ENCODE peak calls at places on chromosomes 6 and 20, in seven cellular contexts. B is CD8-positive, alpha-beta memory T cell; L is stomach; F is tibial artery; I is aorta; V is cardiac muscle cell; X is transverse colon. M is an unnamed sample.

GRCh38 chr6:44739163-44739562 is 351.7 kb downstream of the CDC5L start:
- DNase-seq in I (no peak), L (no peak), B (no peak), V (peak; percentile 40), X (no peak), F (no peak), M (no peak)

GRCh38 chr6:148438593-148438992 is 96.0 kb downstream of the SASH1 start:
- DNase-seq in V (peak; percentile 80), B (no peak), X (no peak), I (no peak), F (no peak), L (no peak), M (no peak)

GRCh38 chr6:106510090-106510970 is 119.0 kb downstream of the RTN4IP1 start:
- DNase-seq in V (peak; percentile 61), L (peak; percentile 76), F (no peak), I (peak; percentile 81), X (peak; percentile 86), B (peak; percentile 81), M (no peak)

GRCh38 chr6:124943658-124944057 is 18.6 kb upstream of the RNF217 start:
- DNase-seq in I (no peak), F (no peak), X (no peak), L (no peak), B (no peak), V (peak; percentile 35), M (no peak)

GRCh38 chr6:52493669-52494068 is 73.5 kb downstream of the EFHC1 start:
- DNase-seq in L (no peak), B (no peak), X (no peak), I (no peak), V (no peak), F (no peak), M (no peak)

GRCh38 chr20:7772376-7772775 is 167.9 kb downstream of the HAO1 start:
- DNase-seq in F (no peak), I (no peak), B (no peak), L (no peak), X (no peak), V (peak; percentile 56), M (no peak)

GRCh38 chr20:9375221-9375681 is 139.1 kb upstream of the LAMP5 start:
- DNase-seq in L (no peak), X (no peak), B (no peak), F (no peak), V (no peak), I (no peak), M (no peak)

GRCh38 chr6:17930321-17930993 is 57.0 kb downstream of the KIF13A start:
- DNase-seq in F (no peak), V (peak; percentile 26), I (no peak), B (no peak), X (no peak), L (no peak), M (no peak)

GRCh38 chr6:154343473-154344308 is 12.9 kb downstream of the IPCEF1 start:
- DNase-seq in I (no peak), F (no peak), V (peak; percentile 78), X (peak; percentile 79), B (no peak), L (peak; percentile 81), M (no peak)

GRCh38 chr6:166625356-166625755 is 1.7 kb downstream of the RPS6KA2 start:
- DNase-seq in X (no peak), I (no peak), B (no peak), F (no peak), L (no peak), V (peak; percentile 87), M (no peak)

GRCh38 chr6:70166088-70166958 is 136.6 kb downstream of the COL9A1 start:
- DNase-seq in X (peak; percentile 29), B (peak; percentile 45), F (no peak), L (peak; percentile 60), V (peak; percentile 50), I (no peak), M (peak; percentile 61)

GRCh38 chr6:11918021-11918738 is 93.9 kb upstream of the HIVEP1 start:
- DNase-seq in X (peak; percentile 44), V (peak; percentile 68), F (no peak), B (no peak), L (no peak), I (no peak), M (no peak)

GRCh38 chr20:25248501-25249172 is 752 bp downstream of the PYGB start:
- DNase-seq in X (peak; percentile 38), L (peak; percentile 50), B (no peak), I (peak; percentile 83), V (peak; percentile 61), F (peak; percentile 73), M (peak; percentile 61)

GRCh38 chr6:73854998-73855718 is 159.2 kb downstream of the CD109 start:
- DNase-seq in I (no peak), B (no peak), L (no peak), V (peak; percentile 86), X (no peak), F (no peak), M (no peak)

GRCh38 chr6:2917065-2917464 is 14.0 kb upstream of the SERPINB9 start:
- DNase-seq in B (no peak), X (no peak), F (no peak), I (no peak), L (no peak), V (no peak), M (peak; percentile 28)

GRCh38 chr20:64133951-64134407 is 26.6 kb upstream of the NPBWR2 start:
- DNase-seq in I (peak; percentile 37), F (peak; percentile 38), V (no peak), X (no peak), L (no peak), B (no peak), M (no peak)

GRCh38 chr6:167589615-167589940 is 237.1 kb upstream of the AFDN start:
- DNase-seq in I (no peak), B (no peak), F (no peak), L (no peak), X (no peak), V (no peak), M (no peak)

GRCh38 chr20:37596890-37597539 is 69.3 kb upstream of the BLCAP start:
- DNase-seq in F (no peak), X (no peak), V (no peak), L (no peak), B (no peak), I (peak; percentile 48), M (no peak)

GRCh38 chr20:37600486-37600885 is 72.8 kb upstream of the BLCAP start:
- DNase-seq in I (peak; percentile 0), X (no peak), B (no peak), V (no peak), L (no peak), F (no peak), M (no peak)

GRCh38 chr20:37598611-37599342 is 71.1 kb upstream of the BLCAP start:
- DNase-seq in L (no peak), B (no peak), X (no peak), F (no peak), I (peak; percentile 22), V (no peak), M (no peak)

GRCh38 chr20:37596168-37596567 is 68.5 kb upstream of the BLCAP start:
- DNase-seq in F (no peak), I (peak; percentile 32), X (no peak), B (no peak), L (no peak), V (no peak), M (no peak)

GRCh38 chr20:37598101-37598530 is 70.4 kb upstream of the BLCAP start:
- DNase-seq in X (no peak), F (no peak), I (peak; percentile 31), L (no peak), V (no peak), B (no peak), M (no peak)
- H3K4me3 ChIP-seq in X (no peak overlapping the region), F (no peak overlapping the region), I (no peak overlapping the region), L (no peak overlapping the region), V (no peak overlapping the region), B (no peak overlapping the region), M (no peak overlapping the region)

DNA sequence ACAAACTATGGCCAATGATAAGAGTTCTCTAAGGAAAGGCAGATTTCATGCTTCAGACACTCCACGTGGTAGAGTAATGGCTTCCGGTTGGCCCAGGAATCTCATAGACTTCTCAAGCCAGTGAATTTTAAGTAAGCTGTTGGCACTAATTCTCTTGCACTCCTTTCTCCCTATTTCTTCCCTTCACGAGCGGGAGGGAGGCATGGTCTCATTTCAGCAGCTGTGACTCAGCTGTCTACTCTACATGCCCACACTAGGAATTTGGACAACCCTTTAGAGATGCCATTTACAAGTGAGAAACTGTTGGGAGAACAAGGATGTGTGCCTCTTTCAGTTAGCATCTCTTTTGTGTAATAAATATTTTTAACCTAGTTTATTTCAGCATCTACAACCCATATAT is 107.7 kb downstream of the PTPRK start:
- DNase-seq in F (no peak), I (no peak), V (no peak), B (no peak), X (no peak), L (no peak), M (no peak)
- H3K27ac ChIP-seq in F (no peak overlapping the region), I (no peak overlapping the region), V (no peak overlapping the region), B (no peak overlapping the region), X (no peak overlapping the region), L (no peak overlapping the region), M (no peak overlapping the region)

GRCh38 chr20:22722840-22723239 is 138.5 kb upstream of the FOXA2 start:
- DNase-seq in F (no peak), I (no peak), V (no peak), B (no peak), L (no peak), X (no peak), M (no peak)

GRCh38 chr20:22717466-22717865 is 133.1 kb upstream of the FOXA2 start:
- DNase-seq in X (peak; percentile 56), V (peak; percentile 63), I (no peak), L (peak; percentile 32), F (no peak), B (no peak), M (peak; percentile 62)

GRCh38 chr20:22716824-22717351 is 132.5 kb upstream of the FOXA2 start:
- DNase-seq in L (peak; percentile 46), I (no peak), F (no peak), V (peak; percentile 41), B (no peak), X (no peak), M (no peak)

GRCh38 chr20:22720206-22720605 is 135.8 kb upstream of the FOXA2 start:
- DNase-seq in I (no peak), X (no peak), V (no peak), L (no peak), B (no peak), F (no peak), M (no peak)

GRCh38 chr20:22719250-22719649 is 134.9 kb upstream of the FOXA2 start:
- DNase-seq in F (no peak), V (no peak), B (no peak), L (peak; percentile 36), X (peak; percentile 22), I (no peak), M (no peak)
- H3K4me1 ChIP-seq in F (peaks cover 16% of the 10 kb centered on the region), V (peaks cover 6% of the 10 kb centered on the region), B (no peaks in the 10 kb centered on the region), L (peaks cover 15% of the 10 kb centered on the region), X (no peaks in the 10 kb centered on the region), I (no peaks in the 10 kb centered on the region), M (no peaks in the 10 kb centered on the region)

DNA sequence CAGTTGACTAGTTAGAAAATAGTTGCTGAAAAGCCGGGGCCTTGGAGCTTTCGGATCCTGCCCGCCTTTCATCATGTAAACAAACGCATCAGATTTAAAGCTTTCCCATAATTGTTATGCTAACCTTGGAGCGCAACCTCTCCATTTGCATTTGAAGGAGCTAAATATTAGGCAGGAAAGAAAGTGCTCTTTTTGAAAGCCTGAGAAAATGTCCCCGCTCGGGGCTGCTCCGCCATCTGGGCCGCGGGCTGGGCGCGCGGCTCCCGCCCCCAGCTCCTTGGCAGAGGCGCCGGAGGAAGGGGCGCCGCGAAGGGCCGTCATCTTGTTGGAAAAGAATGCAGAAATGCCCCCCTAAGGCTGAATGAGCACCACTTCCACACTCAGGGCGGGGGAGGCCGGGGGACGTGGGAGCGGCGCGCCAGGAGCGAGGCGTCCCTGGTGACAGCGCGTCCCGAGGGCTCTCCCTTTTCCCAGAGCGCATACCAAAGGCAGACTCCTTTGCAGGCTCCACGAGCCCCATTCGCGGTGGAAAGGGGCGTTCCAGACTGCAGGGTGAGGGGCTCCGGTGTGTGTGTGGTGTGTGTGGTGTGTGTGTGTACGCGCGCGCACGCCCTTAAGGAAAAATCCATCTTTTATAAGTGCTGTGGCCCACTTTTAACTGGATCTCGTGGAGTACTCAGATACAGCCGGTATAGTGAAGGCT is 145.6 kb upstream of the ID4 start:
- DNase-seq in F (peak; percentile 66), V (peak; percentile 29), B (no peak), I (peak; percentile 76), X (no peak), L (no peak), M (no peak)
- H3K4me3 ChIP-seq in F (peak overlapping the region; percentile 58), V (peak overlapping the region; percentile 29), B (no peak overlapping the region), I (peak overlapping the region; percentile 53), X (peak overlapping the region; percentile 42), L (peak overlapping the region; percentile 42), M (peak overlapping the region; percentile 30)